ENCODE peak calls at places on chromosomes 12 and 14, in five cellular contexts. U is HepG2, R is GM12878, W is GM12891, E is H1. Z is an unnamed sample.

GRCh38 chr14:93219103-93219726 is 12.2 kb downstream of the UBR7 start:
- DNase-seq in U (peak; percentile 67), R (no peak), W (no peak), E (no peak), Z (no peak)

GRCh38 chr12:45290218-45290609 is 74.3 kb downstream of the ANO6 start:
- DNase-seq in U (no peak), R (no peak), W (no peak), E (no peak), Z (no peak)

GRCh38 chr12:92144631-92145480 is 790 bp downstream of the BTG1 start:
- DNase-seq in U (peak; percentile 27), R (no peak), W (no peak), E (no peak), Z (no peak)

GRCh38 chr14:100325958-100326357 is 2.8 kb downstream of the SLC25A47 start:
- DNase-seq in U (no peak), R (no peak), W (no peak), E (no peak), Z (no peak)

GRCh38 chr12:94150483-94151225 is 2.3 kb downstream of the PLXNC1 start:
- DNase-seq in U (no peak), R (no peak), W (no peak), E (no peak), Z (peak; percentile 41)

GRCh38 chr14:36502558-36503508 is 17.2 kb downstream of the NKX2-1 start:
- DNase-seq in U (no peak), R (no peak), W (no peak), E (no peak), Z (no peak)

GRCh38 chr12:88334271-88334670 is 192.2 kb downstream of the TMTC3 start:
- DNase-seq in U (no peak), R (peak; percentile 15), W (no peak), E (peak; percentile 3), Z (no peak)

GRCh38 chr14:41568979-41569378 is 37.7 kb upstream of the LRFN5 start:
- DNase-seq in U (no peak), R (no peak), W (no peak), E (no peak), Z (no peak)

GRCh38 chr14:69712637-69713088 is 54.3 kb upstream of the SRSF5 start:
- DNase-seq in U (no peak), R (no peak), W (no peak), E (no peak), Z (no peak)

GRCh38 chr14:21234112-21234511 is 35.1 kb downstream of the HNRNPC start:
- DNase-seq in U (no peak), R (no peak), W (no peak), E (no peak), Z (no peak)

GRCh38 chr14:74573421-74574091 is 38.5 kb downstream of the LTBP2 start:
- DNase-seq in U (no peak), R (no peak), W (no peak), E (no peak), Z (no peak)

GRCh38 chr12:53825246-53826081 is 73.7 kb upstream of the CISTR start:
- DNase-seq in U (peak; percentile 99), R (no peak), W (no peak), E (no peak), Z (no peak)

GRCh38 chr12:46214668-46215429 is 54.0 kb downstream of the SLC38A1 start:
- DNase-seq in U (no peak), R (peak; percentile 78), W (no peak), E (no peak), Z (no peak)

GRCh38 chr14:56648508-56649301 is 69.1 kb downstream of the TMEM260 start:
- DNase-seq in U (no peak), R (no peak), W (no peak), E (no peak), Z (no peak)

GRCh38 chr14:102058931-102059330 is 27.9 kb downstream of the HSP90AA1 start:
- DNase-seq in U (no peak), R (no peak), W (no peak), E (no peak), Z (no peak)

GRCh38 chr14:99751539-99752485 is 41.4 kb upstream of the EML1 start:
- DNase-seq in U (no peak), R (no peak), W (no peak), E (no peak), Z (no peak)

GRCh38 chr14:64000749-64001148 is 147.9 kb downstream of the SYNE2 start:
- DNase-seq in U (no peak), R (no peak), W (no peak), E (no peak), Z (no peak)

GRCh38 chr14:26872510-26872909 is 274.7 kb upstream of the NOVA1 start:
- DNase-seq in U (no peak), R (no peak), W (no peak), E (no peak), Z (no peak)

GRCh38 chr14:104687601-104688504 is 1.6 kb upstream of the INF2 start:
- DNase-seq in U (peak; percentile 84), R (no peak), W (no peak), E (no peak), Z (no peak)

GRCh38 chr14:46048127-46048526 is 603.5 kb downstream of the RPL10L start:
- DNase-seq in U (peak; percentile 4), R (peak; percentile 3), W (no peak), E (peak; percentile 56), Z (no peak)

GRCh38 chr12:109927622-109928021 is 27.5 kb downstream of the TCHP start:
- DNase-seq in U (peak; percentile 44), R (no peak), W (peak; percentile 43), E (no peak), Z (no peak)

GRCh38 chr12:77001181-77001758 is 64.1 kb downstream of the E2F7 start:
- DNase-seq in U (no peak), R (no peak), W (no peak), E (no peak), Z (no peak)

GRCh38 chr12:26126340-26127284 is 1.8 kb upstream of the BHLHE41 start:
- DNase-seq in U (peak; percentile 28), R (no peak), W (no peak), E (no peak), Z (peak; percentile 52)

GRCh38 chr12:131894981-131895639 is 688 bp downstream of the ULK1 start:
- DNase-seq in U (no peak), R (no peak), W (peak; percentile 44), E (no peak), Z (peak; percentile 41)

GRCh38 chr14:64340560-64341196 is 46.5 kb upstream of the ESR2 start:
- DNase-seq in U (no peak), R (no peak), W (no peak), E (no peak), Z (no peak)

GRCh38 chr12:62468935-62469334 is 2.3 kb downstream of the MON2 start:
- DNase-seq in U (no peak), R (no peak), W (no peak), E (no peak), Z (no peak)

GRCh38 chr14:36750244-36750643 is 88.6 kb downstream of the PAX9 start:
- DNase-seq in U (no peak), R (no peak), W (no peak), E (no peak), Z (no peak)

GRCh38 chr12:65460076-65460475 is 181.6 kb downstream of the MSRB3 start:
- DNase-seq in U (no peak), R (no peak), W (no peak), E (no peak), Z (no peak)

GRCh38 chr12:118136559-118137003 is 657 bp downstream of the PEBP1 start:
- DNase-seq in U (peak; percentile 52), R (no peak), W (peak; percentile 35), E (no peak), Z (peak; percentile 43)

GRCh38 chr14:75499084-75499875 is 23.0 kb upstream of the BATF start:
- DNase-seq in U (no peak), R (peak; percentile 80), W (no peak), E (no peak), Z (no peak)

GRCh38 chr14:104282332-104283196 is 144.2 kb downstream of the KIF26A start:
- DNase-seq in U (no peak), R (no peak), W (no peak), E (no peak), Z (no peak)

GRCh38 chr14:97266653-97267052 is 469.5 kb downstream of the VRK1 start:
- DNase-seq in U (peak; percentile 10), R (no peak), W (no peak), E (no peak), Z (no peak)

GRCh38 chr12:30753761-30754382 is 879 bp downstream of the CAPRIN2 start:
- DNase-seq in U (no peak), R (no peak), W (no peak), E (no peak), Z (no peak)

GRCh38 chr14:92106095-92106937 is at the start of gene ATXN3:
- DNase-seq in U (peak; percentile 96), R (peak; percentile 91), W (peak; percentile 90), E (peak; percentile 91), Z (peak; percentile 91)
- TF ChIP-seq POLR2A in U (peak; percentile 71), R (peak; percentile 86), W (peak; percentile 51), E (peak; percentile 89), Z (peak; percentile 69)

GRCh38 chr14:95066427-95066986 is 90.8 kb downstream of the DICER1 start:
- DNase-seq in U (no peak), R (no peak), W (no peak), E (no peak), Z (no peak)
- TF ChIP-seq POLR2AphosphoS5 in U (no peak), R (no peak), W (no peak), E (no peak), Z (no peak)

DNA sequence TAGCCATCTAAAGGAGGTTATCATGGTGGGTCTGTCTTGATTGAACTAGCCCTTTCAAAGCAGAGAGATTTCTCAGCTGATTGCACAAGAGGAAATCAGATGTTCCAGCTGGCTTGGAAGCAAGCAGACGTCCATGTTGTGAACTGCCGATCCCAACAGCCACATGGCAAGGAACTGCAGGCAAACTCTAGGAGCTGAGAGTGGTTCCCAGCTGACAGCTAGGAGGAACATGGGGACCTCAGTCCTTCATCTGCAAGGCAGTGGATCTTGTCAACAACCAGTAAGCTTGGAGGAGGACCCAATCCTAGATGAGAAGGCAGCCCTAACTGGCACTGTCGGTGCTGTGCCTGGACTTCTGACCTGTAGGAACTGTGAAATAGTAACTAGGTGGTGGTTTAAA is 7.7 kb downstream of the ACVR1B start:
- DNase-seq in U (no peak), R (no peak), W (no peak), E (no peak), Z (no peak)
- TF ChIP-seq TAF1 in U (no peak), R (no peak), W (no peak), E (no peak), Z (no peak)

DNA sequence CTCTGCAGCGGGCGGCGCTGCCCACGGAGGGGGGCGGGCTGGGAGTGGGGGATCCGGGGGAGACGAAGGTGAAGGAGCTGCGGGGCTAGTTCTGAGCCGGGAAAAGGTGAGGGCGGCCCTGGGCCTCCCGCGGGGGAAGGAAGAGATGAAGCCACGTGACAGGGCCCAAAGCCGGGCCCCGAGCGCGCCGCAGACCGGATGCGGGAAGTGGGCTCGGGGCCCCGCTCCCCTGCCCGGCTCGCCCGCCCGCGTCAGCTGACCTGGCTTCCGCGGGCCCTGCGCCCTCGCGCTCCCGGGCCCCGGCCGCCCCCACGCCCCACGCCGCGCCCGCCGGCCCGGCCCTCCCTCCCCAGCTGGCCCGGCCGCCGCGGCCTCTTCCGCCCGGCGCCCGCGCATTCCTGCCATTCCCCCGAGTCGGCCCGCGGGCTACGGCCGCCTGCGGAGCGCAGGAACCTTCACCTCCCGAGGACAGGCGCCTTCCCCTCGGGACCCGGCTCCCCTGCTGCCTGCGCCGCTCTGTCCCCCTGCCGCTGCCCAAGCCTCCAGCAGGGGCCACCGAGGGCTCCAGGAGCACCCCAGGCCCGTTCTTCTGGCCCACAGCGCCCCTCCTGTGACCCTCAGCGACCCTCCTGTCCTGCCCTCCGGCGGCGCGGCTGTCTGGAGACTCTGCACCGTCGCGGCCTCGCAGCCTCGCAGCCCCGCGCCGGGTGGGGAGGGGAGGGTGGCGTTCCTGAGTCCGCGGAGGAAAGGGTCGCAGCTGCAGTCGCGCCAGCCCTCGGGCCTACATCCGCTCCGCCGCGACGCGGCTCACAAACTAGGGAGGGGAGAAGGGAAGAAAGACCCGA is 20.4 kb downstream of the NINJ2 start:
- DNase-seq in U (no peak), R (no peak), W (peak; percentile 80), E (no peak), Z (peak; percentile 87)
- TF ChIP-seq POLR2A in U (no peak), R (peak; percentile 83), W (no peak), E (peak; percentile 71), Z (peak; percentile 68)